ENCODE peak calls at places on chromosomes 7 and 10, in eight cellular contexts. One of them, this sample, is unnamed.

GRCh38 chr7:139823855-139824670 is 5.0 kb upstream of the TBXAS1 start:
- DNase-seq in PC-3: no peak
- DNase-seq in fibroblast of pulmonary artery: peak; percentile 54
- DNase-seq in fibroblast of mammary gland: no peak
- DNase-seq in astrocyte of the spinal cord: no peak
- DNase-seq in thoracic aorta: no peak
- DNase-seq in brain microvascular endothelial cell: no peak
- DNase-seq in omental fat pad: no peak
- DNase-seq in this sample: no peak

GRCh38 chr10:21505711-21506278 is 19.7 kb downstream of the SKIDA1 start:
- DNase-seq in PC-3: no peak
- DNase-seq in fibroblast of pulmonary artery: no peak
- DNase-seq in fibroblast of mammary gland: no peak
- DNase-seq in astrocyte of the spinal cord: no peak
- DNase-seq in thoracic aorta: no peak
- DNase-seq in brain microvascular endothelial cell: no peak
- DNase-seq in omental fat pad: no peak
- DNase-seq in this sample: peak; percentile 19

GRCh38 chr7:89655946-89656345 is 498.3 kb upstream of the STEAP1 start:
- DNase-seq in PC-3: no peak
- DNase-seq in fibroblast of pulmonary artery: no peak
- DNase-seq in fibroblast of mammary gland: no peak
- DNase-seq in astrocyte of the spinal cord: no peak
- DNase-seq in thoracic aorta: no peak
- DNase-seq in brain microvascular endothelial cell: no peak
- DNase-seq in omental fat pad: no peak
- DNase-seq in this sample: no peak

GRCh38 chr10:80405636-80406035 is 2.7 kb upstream of the PRXL2A start:
- DNase-seq in PC-3: no peak
- DNase-seq in fibroblast of pulmonary artery: no peak
- DNase-seq in fibroblast of mammary gland: no peak
- DNase-seq in astrocyte of the spinal cord: peak; percentile 56
- DNase-seq in thoracic aorta: no peak
- DNase-seq in brain microvascular endothelial cell: peak; percentile 40
- DNase-seq in omental fat pad: no peak
- DNase-seq in this sample: no peak

GRCh38 chr10:110279062-110279986 is 25.4 kb downstream of the SMNDC1 start:
- DNase-seq in PC-3: peak; percentile 62
- DNase-seq in fibroblast of pulmonary artery: peak; percentile 83
- DNase-seq in fibroblast of mammary gland: peak; percentile 78
- DNase-seq in astrocyte of the spinal cord: peak; percentile 72
- DNase-seq in thoracic aorta: peak; percentile 13
- DNase-seq in brain microvascular endothelial cell: peak; percentile 60
- DNase-seq in omental fat pad: no peak
- DNase-seq in this sample: peak; percentile 71

GRCh38 chr7:28081016-28081415 is 99.6 kb downstream of the JAZF1 start:
- DNase-seq in PC-3: no peak
- DNase-seq in fibroblast of pulmonary artery: peak; percentile 30
- DNase-seq in fibroblast of mammary gland: no peak
- DNase-seq in astrocyte of the spinal cord: no peak
- DNase-seq in thoracic aorta: no peak
- DNase-seq in brain microvascular endothelial cell: peak; percentile 27
- DNase-seq in omental fat pad: no peak
- DNase-seq in this sample: peak; percentile 37

GRCh38 chr10:106991084-106991483 is 173.4 kb downstream of the SORCS1 start:
- DNase-seq in PC-3: no peak
- DNase-seq in fibroblast of pulmonary artery: no peak
- DNase-seq in fibroblast of mammary gland: no peak
- DNase-seq in astrocyte of the spinal cord: no peak
- DNase-seq in thoracic aorta: no peak
- DNase-seq in brain microvascular endothelial cell: no peak
- DNase-seq in omental fat pad: no peak
- DNase-seq in this sample: no peak

GRCh38 chr7:8065356-8065813 is 96.8 kb downstream of the GLCCI1 start:
- DNase-seq in PC-3: no peak
- DNase-seq in fibroblast of pulmonary artery: peak; percentile 80
- DNase-seq in fibroblast of mammary gland: peak; percentile 87
- DNase-seq in astrocyte of the spinal cord: peak; percentile 96
- DNase-seq in thoracic aorta: no peak
- DNase-seq in brain microvascular endothelial cell: peak; percentile 90
- DNase-seq in omental fat pad: no peak
- DNase-seq in this sample: peak; percentile 17

GRCh38 chr7:152894295-152895170 is 135.0 kb downstream of the ACTR3B start:
- DNase-seq in PC-3: peak; percentile 29
- DNase-seq in fibroblast of pulmonary artery: peak; percentile 1
- DNase-seq in fibroblast of mammary gland: peak; percentile 2
- DNase-seq in astrocyte of the spinal cord: no peak
- DNase-seq in thoracic aorta: no peak
- DNase-seq in brain microvascular endothelial cell: no peak
- DNase-seq in omental fat pad: no peak
- DNase-seq in this sample: no peak

GRCh38 chr10:103442031-103442461 is 10.1 kb downstream of the CALHM2 start:
- DNase-seq in PC-3: no peak
- DNase-seq in fibroblast of pulmonary artery: peak; percentile 88
- DNase-seq in fibroblast of mammary gland: peak; percentile 86
- DNase-seq in astrocyte of the spinal cord: peak; percentile 35
- DNase-seq in thoracic aorta: no peak
- DNase-seq in brain microvascular endothelial cell: peak; percentile 80
- DNase-seq in omental fat pad: no peak
- DNase-seq in this sample: no peak

GRCh38 chr10:132669208-132669861 is 116.6 kb downstream of the NKX6-2 start:
- DNase-seq in PC-3: no peak
- DNase-seq in fibroblast of pulmonary artery: no peak
- DNase-seq in fibroblast of mammary gland: no peak
- DNase-seq in astrocyte of the spinal cord: no peak
- DNase-seq in thoracic aorta: no peak
- DNase-seq in brain microvascular endothelial cell: no peak
- DNase-seq in omental fat pad: no peak
- DNase-seq in this sample: no peak

GRCh38 chr10:43824934-43825333 is 176.3 kb upstream of the ZNF32 start:
- DNase-seq in PC-3: no peak
- DNase-seq in fibroblast of pulmonary artery: peak; percentile 64
- DNase-seq in fibroblast of mammary gland: peak; percentile 92
- DNase-seq in astrocyte of the spinal cord: peak; percentile 53
- DNase-seq in thoracic aorta: peak; percentile 58
- DNase-seq in brain microvascular endothelial cell: peak; percentile 44
- DNase-seq in omental fat pad: no peak
- DNase-seq in this sample: no peak

GRCh38 chr10:97030894-97031293 is 154.9 kb downstream of the SLIT1 start:
- DNase-seq in PC-3: no peak
- DNase-seq in fibroblast of pulmonary artery: no peak
- DNase-seq in fibroblast of mammary gland: no peak
- DNase-seq in astrocyte of the spinal cord: no peak
- DNase-seq in thoracic aorta: no peak
- DNase-seq in brain microvascular endothelial cell: no peak
- DNase-seq in omental fat pad: no peak
- DNase-seq in this sample: no peak

GRCh38 chr7:112336261-112336660 is 114.0 kb upstream of the IFRD1 start:
- DNase-seq in PC-3: no peak
- DNase-seq in fibroblast of pulmonary artery: no peak
- DNase-seq in fibroblast of mammary gland: no peak
- DNase-seq in astrocyte of the spinal cord: no peak
- DNase-seq in thoracic aorta: no peak
- DNase-seq in brain microvascular endothelial cell: no peak
- DNase-seq in omental fat pad: no peak
- DNase-seq in this sample: no peak

GRCh38 chr7:66152538-66153191 is 38.0 kb downstream of the CRCP start:
- DNase-seq in PC-3: no peak
- DNase-seq in fibroblast of pulmonary artery: peak; percentile 28
- DNase-seq in fibroblast of mammary gland: peak; percentile 52
- DNase-seq in astrocyte of the spinal cord: no peak
- DNase-seq in thoracic aorta: no peak
- DNase-seq in brain microvascular endothelial cell: peak; percentile 10
- DNase-seq in omental fat pad: no peak
- DNase-seq in this sample: no peak

DNA sequence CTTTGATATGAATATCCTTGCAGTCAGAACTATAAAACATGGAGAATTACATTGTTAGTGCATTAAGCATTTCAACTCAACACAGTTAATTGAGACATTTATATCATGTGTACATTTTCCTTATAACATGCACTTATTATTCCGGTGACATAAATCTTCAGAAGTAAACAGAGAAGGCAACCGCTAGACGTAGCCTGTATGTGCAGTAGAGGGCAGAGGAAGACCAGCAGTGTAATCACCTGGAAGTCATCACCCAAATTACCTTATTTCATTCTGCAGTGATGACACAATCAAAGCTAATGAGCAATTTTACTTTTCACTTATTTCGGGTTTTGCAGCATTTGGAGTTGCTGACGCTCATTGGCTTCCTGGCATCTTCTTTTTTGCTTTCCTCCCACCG is 394.6 kb downstream of the SDK1 start:
- DNase-seq in PC-3: peak; percentile 38
- DNase-seq in fibroblast of pulmonary artery: peak; percentile 14
- DNase-seq in fibroblast of mammary gland: peak; percentile 15
- DNase-seq in astrocyte of the spinal cord: no peak
- DNase-seq in thoracic aorta: no peak
- DNase-seq in brain microvascular endothelial cell: no peak
- DNase-seq in omental fat pad: no peak
- DNase-seq in this sample: peak; percentile 35
- TF ChIP-seq CTCF in PC-3: peak; percentile 77
- TF ChIP-seq CTCF in fibroblast of pulmonary artery: peak; percentile 28
- TF ChIP-seq CTCF in fibroblast of mammary gland: peak; percentile 26
- TF ChIP-seq CTCF in astrocyte of the spinal cord: no peak
- TF ChIP-seq CTCF in thoracic aorta: no peak
- TF ChIP-seq CTCF in brain microvascular endothelial cell: peak; percentile 46
- TF ChIP-seq CTCF in omental fat pad: no peak
- TF ChIP-seq CTCF in this sample: peak; percentile 22

GRCh38 chr7:121961491-121961890 is 88.5 kb downstream of the PTPRZ1 start:
- DNase-seq in PC-3: no peak
- DNase-seq in fibroblast of pulmonary artery: no peak
- DNase-seq in fibroblast of mammary gland: peak; percentile 53
- DNase-seq in astrocyte of the spinal cord: no peak
- DNase-seq in thoracic aorta: no peak
- DNase-seq in brain microvascular endothelial cell: no peak
- DNase-seq in omental fat pad: no peak
- DNase-seq in this sample: no peak

GRCh38 chr7:121966538-121967332 is 93.8 kb downstream of the PTPRZ1 start:
- DNase-seq in PC-3: no peak
- DNase-seq in fibroblast of pulmonary artery: no peak
- DNase-seq in fibroblast of mammary gland: no peak
- DNase-seq in astrocyte of the spinal cord: no peak
- DNase-seq in thoracic aorta: no peak
- DNase-seq in brain microvascular endothelial cell: no peak
- DNase-seq in omental fat pad: no peak
- DNase-seq in this sample: no peak

DNA sequence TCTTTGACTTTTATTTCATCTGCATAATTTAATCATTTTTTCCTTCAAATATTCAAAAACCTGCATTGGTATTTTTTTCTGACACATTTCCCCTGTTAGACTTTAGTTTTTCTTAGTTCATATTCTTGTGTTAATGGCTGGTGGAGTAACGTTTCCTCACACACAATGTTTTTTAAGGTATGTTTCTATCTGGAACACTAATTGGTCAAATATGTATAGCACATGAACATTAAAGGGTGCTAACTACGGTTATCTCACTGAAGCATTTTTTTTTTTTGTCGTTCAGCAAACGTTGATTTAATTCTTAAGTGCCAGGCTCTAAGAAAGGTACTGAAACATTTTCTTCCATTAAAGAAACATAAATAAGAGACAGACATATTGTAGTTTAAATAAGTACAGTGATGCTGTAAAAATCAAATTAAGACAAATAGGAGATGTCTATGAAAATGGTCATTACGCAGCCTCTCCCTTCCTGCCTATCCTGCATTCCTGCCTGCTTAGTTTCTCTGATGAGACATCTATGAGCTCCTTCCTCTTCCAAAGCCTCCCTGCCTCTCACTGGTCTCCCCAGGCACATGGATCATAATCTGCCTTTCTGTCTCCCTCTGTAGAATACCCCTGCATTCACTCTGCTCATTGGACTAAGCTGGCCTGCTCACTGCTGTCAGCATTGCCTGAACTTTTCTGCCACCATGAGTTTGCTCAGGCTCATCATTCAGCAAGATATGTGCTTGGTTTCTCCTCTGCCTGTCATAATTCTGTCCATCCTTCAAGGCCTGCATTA is 87.9 kb downstream of the PTPRZ1 start:
- DNase-seq in PC-3: peak; percentile 51
- DNase-seq in fibroblast of pulmonary artery: peak; percentile 70
- DNase-seq in fibroblast of mammary gland: peak; percentile 84
- DNase-seq in astrocyte of the spinal cord: peak; percentile 78
- DNase-seq in thoracic aorta: no peak
- DNase-seq in brain microvascular endothelial cell: peak; percentile 94
- DNase-seq in omental fat pad: no peak
- DNase-seq in this sample: peak; percentile 82
- TF ChIP-seq CTCF in PC-3: no peak
- TF ChIP-seq CTCF in fibroblast of pulmonary artery: no peak
- TF ChIP-seq CTCF in fibroblast of mammary gland: no peak
- TF ChIP-seq CTCF in astrocyte of the spinal cord: peak; percentile 10
- TF ChIP-seq CTCF in thoracic aorta: no peak
- TF ChIP-seq CTCF in brain microvascular endothelial cell: peak; percentile 28
- TF ChIP-seq CTCF in omental fat pad: no peak
- TF ChIP-seq CTCF in this sample: peak; percentile 24

GRCh38 chr10:118668228-118668952 is 72.9 kb upstream of the PRLHR start:
- DNase-seq in PC-3: no peak
- DNase-seq in fibroblast of pulmonary artery: no peak
- DNase-seq in fibroblast of mammary gland: no peak
- DNase-seq in astrocyte of the spinal cord: no peak
- DNase-seq in thoracic aorta: no peak
- DNase-seq in brain microvascular endothelial cell: no peak
- DNase-seq in omental fat pad: no peak
- DNase-seq in this sample: no peak
- TF ChIP-seq CTCF in PC-3: no peak
- TF ChIP-seq CTCF in fibroblast of pulmonary artery: no peak
- TF ChIP-seq CTCF in fibroblast of mammary gland: peak; percentile 5
- TF ChIP-seq CTCF in astrocyte of the spinal cord: peak; percentile 8
- TF ChIP-seq CTCF in thoracic aorta: no peak
- TF ChIP-seq CTCF in brain microvascular endothelial cell: peak; percentile 3
- TF ChIP-seq CTCF in omental fat pad: no peak
- TF ChIP-seq CTCF in this sample: no peak

DNA sequence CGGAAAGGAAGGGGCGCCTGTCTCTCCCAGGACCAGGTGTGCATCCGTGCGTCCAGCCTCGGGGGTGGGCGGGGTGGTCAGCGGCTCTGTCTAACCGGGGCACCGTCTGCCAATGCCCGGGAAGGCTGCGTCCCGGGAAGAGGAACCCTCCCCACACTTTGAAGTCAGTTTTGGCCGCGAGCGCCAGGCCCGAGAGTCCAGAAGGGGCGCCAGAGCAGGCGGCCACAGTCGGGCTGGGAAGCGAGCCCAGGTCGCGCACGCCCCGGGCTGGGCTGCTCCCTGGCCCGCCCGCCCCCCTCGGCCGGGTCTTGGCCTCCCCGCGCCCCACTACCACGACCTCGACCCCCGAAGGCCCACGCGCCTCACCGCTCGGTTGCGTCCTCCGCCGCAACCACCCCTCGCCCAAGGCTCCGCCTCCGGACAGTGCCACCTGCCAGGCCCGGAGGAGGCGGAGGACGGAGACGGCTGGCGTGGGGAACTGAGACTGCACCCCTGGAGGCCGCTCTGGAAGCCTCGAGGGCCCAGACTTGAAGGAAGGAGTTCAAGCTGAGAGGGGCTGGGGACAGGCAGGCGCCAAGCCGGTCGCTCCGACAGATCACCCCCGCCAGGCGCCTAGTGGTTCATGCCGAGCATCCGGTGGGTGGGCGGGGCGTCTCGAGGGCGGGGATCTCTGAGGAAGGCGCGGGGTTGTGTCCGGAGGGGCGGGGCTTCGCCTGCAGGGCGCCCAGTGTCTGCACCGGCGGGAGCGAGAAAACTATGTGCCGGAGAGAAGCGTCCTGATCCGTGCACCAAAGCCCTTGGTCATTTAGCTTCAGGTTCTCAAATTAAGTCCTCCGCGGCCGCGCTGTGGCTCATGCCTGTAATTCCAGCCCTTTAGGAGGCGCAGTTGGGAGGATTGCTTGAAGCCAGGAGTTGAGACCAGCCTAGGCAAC is at the start of gene BRAT1:
- DNase-seq in PC-3: peak; percentile 92
- DNase-seq in fibroblast of pulmonary artery: peak; percentile 94
- DNase-seq in fibroblast of mammary gland: peak; percentile 91
- DNase-seq in astrocyte of the spinal cord: peak; percentile 93
- DNase-seq in thoracic aorta: peak; percentile 94
- DNase-seq in brain microvascular endothelial cell: peak; percentile 93
- DNase-seq in omental fat pad: peak; percentile 95
- DNase-seq in this sample: peak; percentile 88
- TF ChIP-seq CTCF in PC-3: peak; percentile 42
- TF ChIP-seq CTCF in fibroblast of pulmonary artery: peak; percentile 37
- TF ChIP-seq CTCF in fibroblast of mammary gland: peak; percentile 26
- TF ChIP-seq CTCF in astrocyte of the spinal cord: peak; percentile 41
- TF ChIP-seq CTCF in thoracic aorta: peak; percentile 51
- TF ChIP-seq CTCF in brain microvascular endothelial cell: peak; percentile 69
- TF ChIP-seq CTCF in omental fat pad: no peak
- TF ChIP-seq CTCF in this sample: peak; percentile 58

This sample was measured in MCF 10A.